ENCODE peak calls at places on chromosomes 7 and 10, in seven cellular contexts. S is cardiac fibroblast; R is hypothalamus; F is NCI-H460; E is hepatic stellate cell; B is CD8-positive, alpha-beta T cell; L is stimulated activated CD4-positive, alpha-beta T cell treated with anti-CD3 and anti-CD28 coated beads, Interleukin-12 subunit alpha, Interleukin-12 subunit beta, amount 100 ng/mL, for 24 hours. D is an unnamed sample.

GRCh38 chr10:121608669-121609190 is 10.5 kb upstream of the FGFR2 start:
- DNase-seq in B (peak; percentile 17), E (no peak), F (peak; percentile 35), R (peak; percentile 71), S (no peak), L (peak; percentile 11), D (peak; percentile 6)

GRCh38 chr7:55155351-55156117 is 136.7 kb downstream of the EGFR start:
- DNase-seq in B (no peak), L (no peak), S (no peak), R (no peak), F (no peak), E (no peak), D (no peak)

GRCh38 chr10:110600487-110601101 is 33.1 kb downstream of the SMC3 start:
- DNase-seq in E (peak; percentile 18), F (peak; percentile 77), S (peak; percentile 80), R (peak; percentile 54), B (no peak), L (no peak), D (no peak)

GRCh38 chr10:73771722-73772279 is 10.0 kb upstream of the CHCHD1 start:
- DNase-seq in S (peak; percentile 88), L (no peak), E (peak; percentile 91), B (peak; percentile 82), F (peak; percentile 67), R (no peak), D (peak; percentile 78)

GRCh38 chr10:43353495-43354324 is 17.7 kb upstream of the FXYD4 start:
- DNase-seq in S (no peak), F (no peak), R (no peak), B (no peak), E (no peak), L (no peak), D (no peak)

GRCh38 chr7:117085275-117085674 is 132.0 kb downstream of the ST7 start:
- DNase-seq in R (no peak), E (no peak), B (no peak), S (no peak), L (no peak), F (no peak), D (no peak)

GRCh38 chr7:1601956-1602355 is 32.1 kb upstream of the PSMG3 start:
- DNase-seq in F (no peak), S (no peak), R (no peak), B (no peak), L (no peak), E (no peak), D (no peak)

GRCh38 chr10:27100800-27101347 is 580 bp upstream of the ANKRD26 start:
- DNase-seq in E (no peak), R (no peak), F (peak; percentile 0), L (no peak), S (no peak), B (peak; percentile 28), D (peak; percentile 69)

GRCh38 chr10:114038819-114039218 is 4.8 kb upstream of the ADRB1 start:
- DNase-seq in L (no peak), S (no peak), B (no peak), F (no peak), R (no peak), E (no peak), D (no peak)

D was measured in CD4-positive, alpha-beta memory T cell.